ENCODE peak calls at places on chromosomes 6 and 20, in nine cellular contexts. One of them, this sample, is unnamed. For H3K9me3, the result is how much of the 10 kb centered on the place peaks cover.

GRCh38 chr20:48912065-48912464 is 9.4 kb upstream of the ARFGEF2 start:
- DNase-seq in uterus: no peak
- DNase-seq in GM23248: no peak
- DNase-seq in CD8-positive, alpha-beta memory T cell: no peak
- DNase-seq in lung: no peak
- DNase-seq in effector memory CD4-positive, alpha-beta T cell: no peak
- DNase-seq in NT2/D1: no peak
- DNase-seq in aorta: no peak
- DNase-seq in AG04450: no peak
- DNase-seq in this sample: no peak

GRCh38 chr6:159989882-159990480 is 21.1 kb downstream of the IGF2R start:
- DNase-seq in uterus: no peak
- DNase-seq in GM23248: peak
- DNase-seq in CD8-positive, alpha-beta memory T cell: no peak
- DNase-seq in lung: no peak
- DNase-seq in effector memory CD4-positive, alpha-beta T cell: no peak
- DNase-seq in NT2/D1: no peak
- DNase-seq in aorta: no peak
- DNase-seq in AG04450: no peak
- DNase-seq in this sample: no peak

GRCh38 chr6:103122766-103123601 is 1729.5 kb downstream of the GRIK2 start:
- DNase-seq in uterus: no peak
- DNase-seq in GM23248: peak
- DNase-seq in CD8-positive, alpha-beta memory T cell: no peak
- DNase-seq in lung: peak
- DNase-seq in effector memory CD4-positive, alpha-beta T cell: no peak
- DNase-seq in NT2/D1: peak
- DNase-seq in aorta: peak
- DNase-seq in AG04450: no peak
- DNase-seq in this sample: no peak

GRCh38 chr6:158688860-158689259 is 39.0 kb downstream of the SYTL3 start:
- DNase-seq in uterus: no peak
- DNase-seq in GM23248: peak
- DNase-seq in CD8-positive, alpha-beta memory T cell: no peak
- DNase-seq in lung: no peak
- DNase-seq in effector memory CD4-positive, alpha-beta T cell: no peak
- DNase-seq in NT2/D1: no peak
- DNase-seq in aorta: no peak
- DNase-seq in AG04450: no peak
- DNase-seq in this sample: no peak

GRCh38 chr6:104941694-104942177 is 15.2 kb upstream of the LIN28B start:
- DNase-seq in uterus: no peak
- DNase-seq in GM23248: no peak
- DNase-seq in CD8-positive, alpha-beta memory T cell: no peak
- DNase-seq in lung: no peak
- DNase-seq in effector memory CD4-positive, alpha-beta T cell: no peak
- DNase-seq in NT2/D1: no peak
- DNase-seq in aorta: no peak
- DNase-seq in AG04450: no peak
- DNase-seq in this sample: no peak

GRCh38 chr6:96787846-96788580 is 49.3 kb downstream of the GPR63 start:
- DNase-seq in uterus: no peak
- DNase-seq in GM23248: no peak
- DNase-seq in CD8-positive, alpha-beta memory T cell: no peak
- DNase-seq in lung: no peak
- DNase-seq in effector memory CD4-positive, alpha-beta T cell: no peak
- DNase-seq in NT2/D1: no peak
- DNase-seq in aorta: no peak
- DNase-seq in AG04450: no peak
- DNase-seq in this sample: no peak

GRCh38 chr20:38926934-38927616 is 858 bp downstream of the FAM83D start:
- DNase-seq in uterus: no peak
- DNase-seq in GM23248: peak
- DNase-seq in CD8-positive, alpha-beta memory T cell: no peak
- DNase-seq in lung: no peak
- DNase-seq in effector memory CD4-positive, alpha-beta T cell: no peak
- DNase-seq in NT2/D1: no peak
- DNase-seq in aorta: no peak
- DNase-seq in AG04450: no peak
- DNase-seq in this sample: no peak

GRCh38 chr6:66508433-66508832 is 801.4 kb upstream of the EYS start:
- DNase-seq in uterus: no peak
- DNase-seq in GM23248: peak
- DNase-seq in CD8-positive, alpha-beta memory T cell: no peak
- DNase-seq in lung: no peak
- DNase-seq in effector memory CD4-positive, alpha-beta T cell: no peak
- DNase-seq in NT2/D1: no peak
- DNase-seq in aorta: no peak
- DNase-seq in AG04450: peak
- DNase-seq in this sample: no peak

GRCh38 chr6:35742842-35743241 is 6.0 kb downstream of the ARMC12 start:
- DNase-seq in uterus: no peak
- DNase-seq in GM23248: no peak
- DNase-seq in CD8-positive, alpha-beta memory T cell: no peak
- DNase-seq in lung: no peak
- DNase-seq in effector memory CD4-positive, alpha-beta T cell: no peak
- DNase-seq in NT2/D1: no peak
- DNase-seq in aorta: no peak
- DNase-seq in AG04450: no peak
- DNase-seq in this sample: no peak

GRCh38 chr6:113564401-113565161 is 292.6 kb upstream of the MARCKS start:
- DNase-seq in uterus: peak
- DNase-seq in GM23248: peak
- DNase-seq in CD8-positive, alpha-beta memory T cell: no peak
- DNase-seq in lung: peak
- DNase-seq in effector memory CD4-positive, alpha-beta T cell: no peak
- DNase-seq in NT2/D1: peak
- DNase-seq in aorta: peak
- DNase-seq in AG04450: peak
- DNase-seq in this sample: peak

GRCh38 chr20:35007413-35007812 is 51.7 kb downstream of the MYH7B start:
- DNase-seq in uterus: peak
- DNase-seq in GM23248: no peak
- DNase-seq in CD8-positive, alpha-beta memory T cell: no peak
- DNase-seq in lung: no peak
- DNase-seq in effector memory CD4-positive, alpha-beta T cell: no peak
- DNase-seq in NT2/D1: no peak
- DNase-seq in aorta: no peak
- DNase-seq in AG04450: no peak
- DNase-seq in this sample: no peak

GRCh38 chr6:133817460-133818047 is 71.4 kb upstream of the TCF21 start:
- DNase-seq in uterus: no peak
- DNase-seq in GM23248: no peak
- DNase-seq in CD8-positive, alpha-beta memory T cell: no peak
- DNase-seq in lung: no peak
- DNase-seq in effector memory CD4-positive, alpha-beta T cell: peak
- DNase-seq in NT2/D1: peak
- DNase-seq in aorta: no peak
- DNase-seq in AG04450: no peak
- DNase-seq in this sample: no peak

GRCh38 chr6:17907467-17908229 is 79.8 kb downstream of the KIF13A start:
- DNase-seq in uterus: peak
- DNase-seq in GM23248: peak
- DNase-seq in CD8-positive, alpha-beta memory T cell: no peak
- DNase-seq in lung: peak
- DNase-seq in effector memory CD4-positive, alpha-beta T cell: no peak
- DNase-seq in NT2/D1: no peak
- DNase-seq in aorta: peak
- DNase-seq in AG04450: peak
- DNase-seq in this sample: peak

GRCh38 chr6:8175046-8175777 is 72.9 kb upstream of the EEF1E1 start:
- DNase-seq in uterus: no peak
- DNase-seq in GM23248: no peak
- DNase-seq in CD8-positive, alpha-beta memory T cell: no peak
- DNase-seq in lung: no peak
- DNase-seq in effector memory CD4-positive, alpha-beta T cell: no peak
- DNase-seq in NT2/D1: no peak
- DNase-seq in aorta: no peak
- DNase-seq in AG04450: no peak
- DNase-seq in this sample: no peak

GRCh38 chr6:138455746-138456392 is 43.4 kb downstream of the NHSL1 start:
- DNase-seq in uterus: no peak
- DNase-seq in GM23248: peak
- DNase-seq in CD8-positive, alpha-beta memory T cell: peak
- DNase-seq in lung: no peak
- DNase-seq in effector memory CD4-positive, alpha-beta T cell: no peak
- DNase-seq in NT2/D1: no peak
- DNase-seq in aorta: no peak
- DNase-seq in AG04450: no peak
- DNase-seq in this sample: no peak

GRCh38 chr6:37488464-37488863 is 11.2 kb downstream of the CCDC167 start:
- DNase-seq in uterus: no peak
- DNase-seq in GM23248: no peak
- DNase-seq in CD8-positive, alpha-beta memory T cell: no peak
- DNase-seq in lung: no peak
- DNase-seq in effector memory CD4-positive, alpha-beta T cell: no peak
- DNase-seq in NT2/D1: no peak
- DNase-seq in aorta: no peak
- DNase-seq in AG04450: no peak
- DNase-seq in this sample: no peak

GRCh38 chr6:105138141-105138540 is 41.7 kb downstream of the POPDC3 start:
- DNase-seq in uterus: no peak
- DNase-seq in GM23248: no peak
- DNase-seq in CD8-positive, alpha-beta memory T cell: no peak
- DNase-seq in lung: no peak
- DNase-seq in effector memory CD4-positive, alpha-beta T cell: no peak
- DNase-seq in NT2/D1: no peak
- DNase-seq in aorta: no peak
- DNase-seq in AG04450: no peak
- DNase-seq in this sample: no peak

GRCh38 chr6:141057761-141058160 is 1075.0 kb upstream of the GJE1 start:
- DNase-seq in uterus: no peak
- DNase-seq in GM23248: no peak
- DNase-seq in CD8-positive, alpha-beta memory T cell: no peak
- DNase-seq in lung: no peak
- DNase-seq in effector memory CD4-positive, alpha-beta T cell: no peak
- DNase-seq in NT2/D1: no peak
- DNase-seq in aorta: no peak
- DNase-seq in AG04450: no peak
- DNase-seq in this sample: no peak

DNA sequence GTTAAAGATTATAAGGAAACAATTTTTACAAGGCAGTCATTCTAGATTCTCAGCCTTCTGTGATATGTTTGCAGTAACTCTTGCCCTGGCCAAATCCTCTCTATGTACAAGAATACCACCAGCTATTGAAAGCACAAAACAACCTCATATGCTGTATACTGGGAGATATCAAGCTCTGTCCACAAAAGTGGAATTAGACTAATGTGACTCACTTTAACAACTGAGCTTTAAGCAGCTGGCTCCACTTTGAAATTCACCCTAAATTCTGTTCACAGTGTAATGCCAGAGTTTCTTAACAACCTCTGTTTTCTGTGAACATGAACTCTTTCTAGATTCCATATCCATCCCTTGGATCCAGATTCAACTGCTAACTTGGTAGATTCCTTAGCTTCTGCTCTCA is 47.6 kb downstream of the CHD6 start:
- DNase-seq in uterus: no peak
- DNase-seq in GM23248: peak
- DNase-seq in CD8-positive, alpha-beta memory T cell: no peak
- DNase-seq in lung: no peak
- DNase-seq in effector memory CD4-positive, alpha-beta T cell: no peak
- DNase-seq in NT2/D1: no peak
- DNase-seq in aorta: no peak
- DNase-seq in AG04450: no peak
- DNase-seq in this sample: no peak
- H3K9me3 ChIP-seq in uterus: under half
- H3K9me3 ChIP-seq in GM23248: under half
- H3K9me3 ChIP-seq in CD8-positive, alpha-beta memory T cell: under half
- H3K9me3 ChIP-seq in lung: under half
- H3K9me3 ChIP-seq in effector memory CD4-positive, alpha-beta T cell: under half
- H3K9me3 ChIP-seq in NT2/D1: under half
- H3K9me3 ChIP-seq in aorta: under half
- H3K9me3 ChIP-seq in AG04450: under half
- H3K9me3 ChIP-seq in this sample: under half

DNA sequence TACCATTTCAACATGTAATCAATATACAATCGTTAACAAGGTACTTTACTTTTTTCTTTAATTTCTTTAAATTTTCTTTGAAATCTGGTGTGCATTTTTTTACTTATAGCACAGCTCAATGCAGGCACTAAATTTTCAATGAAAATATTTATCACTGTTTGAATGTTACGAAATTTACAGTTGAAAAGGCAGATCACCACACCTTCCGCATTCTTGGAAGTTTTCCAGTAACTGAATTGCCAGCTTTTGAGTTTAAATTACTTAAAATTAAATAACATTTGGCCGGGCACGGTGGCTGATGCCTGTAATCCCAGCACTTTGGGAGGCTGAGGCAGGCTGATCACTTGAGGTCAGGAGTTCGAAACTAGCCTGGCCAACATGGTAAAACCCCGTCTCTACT is 309.9 kb downstream of the BMP7 start:
- DNase-seq in uterus: no peak
- DNase-seq in GM23248: no peak
- DNase-seq in CD8-positive, alpha-beta memory T cell: no peak
- DNase-seq in lung: no peak
- DNase-seq in effector memory CD4-positive, alpha-beta T cell: no peak
- DNase-seq in NT2/D1: no peak
- DNase-seq in aorta: no peak
- DNase-seq in AG04450: no peak
- DNase-seq in this sample: no peak
- H3K9me3 ChIP-seq in uterus: under half
- H3K9me3 ChIP-seq in GM23248: under half
- H3K9me3 ChIP-seq in CD8-positive, alpha-beta memory T cell: under half
- H3K9me3 ChIP-seq in lung: under half
- H3K9me3 ChIP-seq in effector memory CD4-positive, alpha-beta T cell: under half
- H3K9me3 ChIP-seq in NT2/D1: under half
- H3K9me3 ChIP-seq in aorta: under half
- H3K9me3 ChIP-seq in AG04450: under half
- H3K9me3 ChIP-seq in this sample: under half

GRCh38 chr6:135478626-135479025 is 18.9 kb downstream of the AHI1 start:
- DNase-seq in uterus: no peak
- DNase-seq in GM23248: no peak
- DNase-seq in CD8-positive, alpha-beta memory T cell: no peak
- DNase-seq in lung: no peak
- DNase-seq in effector memory CD4-positive, alpha-beta T cell: no peak
- DNase-seq in NT2/D1: no peak
- DNase-seq in aorta: no peak
- DNase-seq in AG04450: no peak
- DNase-seq in this sample: no peak
- H3K9me3 ChIP-seq in uterus: under half
- H3K9me3 ChIP-seq in GM23248: under half
- H3K9me3 ChIP-seq in CD8-positive, alpha-beta memory T cell: under half
- H3K9me3 ChIP-seq in lung: under half
- H3K9me3 ChIP-seq in effector memory CD4-positive, alpha-beta T cell: under half
- H3K9me3 ChIP-seq in NT2/D1: half or more
- H3K9me3 ChIP-seq in aorta: under half
- H3K9me3 ChIP-seq in AG04450: under half
- H3K9me3 ChIP-seq in this sample: under half

DNA sequence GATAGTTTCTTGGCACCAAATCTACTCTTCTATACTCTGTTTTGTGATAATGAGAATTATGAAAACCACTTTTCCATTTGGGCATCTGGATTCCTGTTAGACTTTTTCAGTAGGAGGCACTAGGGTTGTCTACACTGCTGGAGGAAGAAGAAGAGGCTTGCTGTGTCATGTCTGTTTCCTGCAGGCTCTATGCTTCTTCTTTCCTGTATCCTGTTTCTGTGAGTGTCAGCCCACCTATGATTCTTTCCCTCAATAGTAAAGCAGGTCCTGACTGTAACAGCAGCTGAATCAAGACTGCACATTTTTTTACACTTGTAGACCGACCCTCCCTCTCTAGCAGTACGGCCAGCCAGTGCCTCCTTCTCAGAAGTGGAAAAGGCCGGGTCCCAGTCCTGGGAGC is 603.9 kb downstream of the HDGFL1 start:
- DNase-seq in uterus: no peak
- DNase-seq in GM23248: peak
- DNase-seq in CD8-positive, alpha-beta memory T cell: no peak
- DNase-seq in lung: no peak
- DNase-seq in effector memory CD4-positive, alpha-beta T cell: no peak
- DNase-seq in NT2/D1: no peak
- DNase-seq in aorta: no peak
- DNase-seq in AG04450: no peak
- DNase-seq in this sample: no peak
- H3K9me3 ChIP-seq in uterus: under half
- H3K9me3 ChIP-seq in GM23248: under half
- H3K9me3 ChIP-seq in CD8-positive, alpha-beta memory T cell: under half
- H3K9me3 ChIP-seq in lung: under half
- H3K9me3 ChIP-seq in effector memory CD4-positive, alpha-beta T cell: under half
- H3K9me3 ChIP-seq in NT2/D1: under half
- H3K9me3 ChIP-seq in aorta: under half
- H3K9me3 ChIP-seq in AG04450: under half
- H3K9me3 ChIP-seq in this sample: under half